ENCODE peak calls at places on chromosome 13, in nine cellular contexts. U is right lobe of liver, K is IMR-90, V is lower lobe of right lung, X is heart right ventricle, F is PC-9, Y is transverse colon, B is upper lobe of left lung, R is mammary epithelial cell. I is an unnamed sample.
A peak's percentile ranks its signal among the peaks of the same experiment; 100 is the strongest.

GRCh38 chr13:40665061-40665753 is 1.2 kb downstream of the FOXO1 start:
- DNase-seq in X (peak; percentile 39), F (no peak), K (no peak), Y (peak; percentile 55), V (peak; percentile 69), U (peak; percentile 59), R (peak; percentile 52), B (peak; percentile 40), I (peak; percentile 37)

GRCh38 chr13:74132768-74133656 is 1.2 kb downstream of the KLF12 start:
- DNase-seq in R (peak; percentile 23), V (peak; percentile 52), K (peak; percentile 50), X (peak; percentile 37), F (no peak), B (peak; percentile 30), Y (peak; percentile 26), U (peak; percentile 35), I (peak; percentile 60)

GRCh38 chr13:51797664-51798488 is 6.1 kb downstream of the DHRS12 start:
- DNase-seq in B (peak; percentile 53), Y (peak; percentile 51), F (peak; percentile 54), R (peak; percentile 74), K (peak; percentile 69), V (no peak), U (peak; percentile 49), X (no peak), I (no peak)

GRCh38 chr13:101490400-101491015 is 38.0 kb downstream of the ITGBL1 start:
- DNase-seq in X (no peak), Y (no peak), B (no peak), U (no peak), R (peak; percentile 80), K (no peak), V (no peak), F (peak; percentile 76), I (no peak)

GRCh38 chr13:86446311-86446710 is 647.1 kb upstream of the SLITRK6 start:
- DNase-seq in F (no peak), U (no peak), V (no peak), B (no peak), K (peak; percentile 13), R (no peak), Y (no peak), X (no peak), I (no peak)

GRCh38 chr13:62931901-62932883 is 1516.5 kb upstream of the PCDH20 start:
- DNase-seq in B (no peak), X (no peak), F (no peak), K (peak; percentile 68), V (no peak), U (no peak), Y (no peak), R (no peak), I (no peak)

GRCh38 chr13:83121904-83122303 is 760.4 kb downstream of the SLITRK1 start:
- DNase-seq in K (peak; percentile 36), X (no peak), F (no peak), V (no peak), Y (no peak), R (no peak), U (no peak), B (no peak), I (no peak)

GRCh38 chr13:112001571-112001970 is 65.4 kb upstream of the SOX1 start:
- DNase-seq in X (no peak), Y (no peak), V (no peak), B (no peak), U (no peak), K (no peak), R (no peak), F (no peak), I (no peak)

GRCh38 chr13:26867451-26868067 is 107.0 kb upstream of the GPR12 start:
- DNase-seq in F (no peak), V (no peak), Y (no peak), K (peak; percentile 14), X (no peak), R (peak; percentile 14), B (no peak), U (no peak), I (no peak)

GRCh38 chr13:26873174-26873698 is 112.7 kb upstream of the GPR12 start:
- DNase-seq in X (no peak), V (no peak), K (no peak), Y (no peak), R (no peak), B (no peak), F (no peak), U (no peak), I (no peak)

GRCh38 chr13:26878465-26878864 is 117.9 kb upstream of the GPR12 start:
- DNase-seq in X (no peak), K (no peak), U (no peak), Y (no peak), V (no peak), B (no peak), F (no peak), R (no peak), I (no peak)

GRCh38 chr13:26872444-26873173 is 112.0 kb upstream of the GPR12 start:
- DNase-seq in B (peak; percentile 34), V (peak; percentile 53), R (peak; percentile 24), F (no peak), U (peak; percentile 40), K (peak; percentile 31), Y (peak; percentile 33), X (peak; percentile 40), I (no peak)
- TF ChIP-seq CTCF in B (peak; percentile 51), V (peak; percentile 60), R (peak; percentile 93), F (peak; percentile 79), U (peak; percentile 52), K (peak; percentile 53), Y (peak; percentile 45), X (peak; percentile 39), I (peak; percentile 40)

DNA sequence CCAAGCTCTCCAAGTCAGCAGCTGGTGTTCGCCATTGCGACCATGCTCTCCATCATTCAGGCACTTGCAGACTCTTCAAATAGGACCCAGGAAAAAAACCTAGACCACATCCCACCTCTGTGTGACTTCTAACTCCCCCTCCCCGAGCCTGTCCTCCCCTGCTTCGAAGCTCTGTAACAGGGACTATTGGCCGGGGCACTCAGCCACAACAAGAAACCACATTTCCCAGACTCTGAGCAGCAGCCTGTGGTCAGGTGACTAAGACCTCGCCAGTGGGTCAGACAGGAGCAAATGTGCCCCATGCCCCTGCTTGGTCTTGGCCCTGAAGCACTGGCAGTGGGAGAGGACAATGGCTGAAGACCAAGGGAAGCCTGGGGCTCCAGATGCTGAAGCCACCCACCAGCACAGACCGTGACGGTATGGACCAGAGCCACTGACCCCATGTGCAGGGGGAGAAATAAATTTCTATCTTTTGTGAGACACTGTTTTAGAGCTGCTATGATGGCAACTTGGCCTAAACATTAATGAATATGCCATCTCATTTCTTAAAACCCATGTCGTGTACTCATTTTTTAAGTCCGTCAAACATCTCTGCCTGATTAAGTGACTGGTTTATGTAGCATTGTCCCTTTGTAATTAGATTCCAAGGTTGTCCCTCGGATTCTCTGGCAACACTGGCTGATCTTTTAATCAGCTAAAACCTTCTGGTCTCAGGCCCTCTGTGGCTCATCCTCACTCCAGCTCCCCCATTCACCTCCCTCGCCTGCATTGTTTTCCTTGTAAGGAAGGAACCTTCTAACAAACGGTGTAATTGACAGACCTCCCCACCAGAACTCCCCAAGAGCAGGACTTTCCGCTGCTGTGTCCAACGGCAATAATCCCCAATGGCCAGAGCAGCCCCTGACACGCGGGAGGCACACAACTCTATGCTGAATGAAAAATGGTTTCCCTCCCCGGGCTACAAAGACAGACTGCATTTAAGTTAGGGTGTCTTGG is 98.5 kb downstream of the STK24 start:
- DNase-seq in Y (no peak), F (no peak), V (no peak), R (peak; percentile 56), X (no peak), K (peak; percentile 36), U (no peak), B (no peak), I (no peak)
- H3K4me1 ChIP-seq in Y (peaks cover 34% of the 10 kb centered on the region), F (peaks cover 63% of the 10 kb centered on the region), V (peaks cover 69% of the 10 kb centered on the region), R (peaks cover 43% of the 10 kb centered on the region), X (peaks cover 23% of the 10 kb centered on the region), K (peaks cover 28% of the 10 kb centered on the region), U (peaks cover 81% of the 10 kb centered on the region), B (peaks cover 45% of the 10 kb centered on the region), I (peaks cover 36% of the 10 kb centered on the region)

GRCh38 chr13:33231339-33231738 is 54.2 kb downstream of the STARD13 start:
- DNase-seq in U (no peak), B (no peak), Y (no peak), F (no peak), K (no peak), R (no peak), X (no peak), V (no peak), I (no peak)

GRCh38 chr13:33229446-33230177 is 55.9 kb downstream of the STARD13 start:
- DNase-seq in K (no peak), U (no peak), R (no peak), F (no peak), V (no peak), Y (no peak), X (peak; percentile 50), B (no peak), I (no peak)

GRCh38 chr13:33228645-33229445 is 56.7 kb downstream of the STARD13 start:
- DNase-seq in X (no peak), Y (no peak), R (no peak), V (no peak), K (peak; percentile 83), B (no peak), F (no peak), U (no peak), I (no peak)

GRCh38 chr13:33227927-33228644 is 57.5 kb downstream of the STARD13 start:
- DNase-seq in F (no peak), V (no peak), U (no peak), R (no peak), Y (no peak), X (no peak), K (no peak), B (no peak), I (no peak)

GRCh38 chr13:33230178-33230881 is 55.2 kb downstream of the STARD13 start:
- DNase-seq in K (peak; percentile 87), X (no peak), Y (no peak), R (no peak), V (no peak), U (no peak), F (no peak), B (no peak), I (no peak)
- H3K27ac ChIP-seq in K (peak overlapping the region; percentile 97), X (peak overlapping the region; percentile 28), Y (peak overlapping the region; percentile 66), R (peak overlapping the region; percentile 23), V (peak overlapping the region; percentile 49), U (no peak overlapping the region), F (no peak overlapping the region), B (peak overlapping the region; percentile 20), I (peak overlapping the region; percentile 12)

GRCh38 chr13:31967155-31967554 is 64.4 kb upstream of the FRY start:
- DNase-seq in R (no peak), U (no peak), K (no peak), F (no peak), Y (no peak), V (no peak), X (no peak), B (no peak), I (no peak)
- TF ChIP-seq CTCF in R (peak; percentile 14), U (no peak), K (no peak), F (peak; percentile 62), Y (no peak), V (no peak), X (no peak), B (no peak), I (no peak)

GRCh38 chr13:28716511-28716910 is 2.3 kb downstream of the SLC46A3 start:
- DNase-seq in B (peak; percentile 75), V (no peak), F (peak; percentile 75), R (peak; percentile 78), U (peak; percentile 69), K (peak; percentile 83), Y (peak; percentile 77), X (peak; percentile 74), I (no peak)
- H3K4me1 ChIP-seq in B (peaks cover 22% of the 10 kb centered on the region), V (peaks cover 31% of the 10 kb centered on the region), F (peaks cover 17% of the 10 kb centered on the region), R (peaks cover 31% of the 10 kb centered on the region), U (peaks cover 16% of the 10 kb centered on the region), K (peaks cover 12% of the 10 kb centered on the region), Y (peaks cover 21% of the 10 kb centered on the region), X (peaks cover 6% of the 10 kb centered on the region), I (peaks cover 18% of the 10 kb centered on the region)

GRCh38 chr13:99610702-99611289 is 109.5 kb downstream of the TM9SF2 start:
- DNase-seq in B (no peak), U (no peak), F (no peak), Y (no peak), X (no peak), V (no peak), R (no peak), K (no peak), I (no peak)
- H3K27ac ChIP-seq in B (no peak overlapping the region), U (no peak overlapping the region), F (no peak overlapping the region), Y (no peak overlapping the region), X (no peak overlapping the region), V (no peak overlapping the region), R (no peak overlapping the region), K (no peak overlapping the region), I (no peak overlapping the region)

I was measured in psoas muscle.